ENCODE peak calls at places on chromosome 12, in six cellular contexts. I, W, Z, U, A and E are unnamed samples.

GRCh38 chr12:95970905-95971304 is 25.2 kb downstream of the HAL start:
- DNase-seq in W (no peak), A (no peak), Z (no peak), U (peak; percentile 58), I (no peak), E (no peak)

GRCh38 chr12:75488553-75488952 is 8.0 kb downstream of the GLIPR1 start:
- DNase-seq in I (no peak), W (peak; percentile 71), Z (peak; percentile 44), A (no peak), U (peak; percentile 45), E (no peak)

GRCh38 chr12:131058700-131059099 is 105.0 kb downstream of the ADGRD1 start:
- DNase-seq in A (no peak), I (no peak), U (no peak), Z (no peak), W (no peak), E (no peak)

GRCh38 chr12:470133-470532 is 10.4 kb downstream of the B4GALNT3 start:
- DNase-seq in I (no peak), A (no peak), U (no peak), W (no peak), Z (no peak), E (no peak)

GRCh38 chr12:18373176-18373575 is 111.9 kb downstream of the PIK3C2G start:
- DNase-seq in A (no peak), I (no peak), W (no peak), Z (no peak), U (no peak), E (no peak)

GRCh38 chr12:120820885-120821510 is 83.2 kb downstream of the SPPL3 start:
- DNase-seq in I (no peak), W (no peak), U (no peak), Z (no peak), A (no peak), E (no peak)

GRCh38 chr12:3803865-3804472 is 51.1 kb upstream of the CRACR2A start:
- DNase-seq in W (peak; percentile 83), Z (peak; percentile 84), A (peak; percentile 18), U (peak; percentile 72), I (peak; percentile 83), E (peak; percentile 86)

GRCh38 chr12:4478933-4479332 is 33.3 kb upstream of the FGF6 start:
- DNase-seq in I (no peak), W (no peak), U (no peak), Z (no peak), A (no peak), E (no peak)

GRCh38 chr12:72472350-72472749 is 200.2 kb downstream of the TRHDE start:
- DNase-seq in I (no peak), U (no peak), Z (peak; percentile 42), A (no peak), W (no peak), E (no peak)

GRCh38 chr12:92624236-92624635 is 78.6 kb upstream of the PLEKHG7 start:
- DNase-seq in A (no peak), I (no peak), Z (no peak), U (peak; percentile 76), W (peak; percentile 85), E (no peak)